ENCODE peak calls at places on chromosomes 4 and X, in five cellular contexts. One of them, this sample, is unnamed.

GRCh38 chr4:33998204-33998603 is 2246.1 kb downstream of the ARAP2 start:
- DNase-seq in ovary: no peak
- DNase-seq in activated T-helper 1 cell treated with anti-CD3 and anti-CD28 coated beads, Interleukin-12 subunit alpha, Interleukin-12 subunit beta, Interleukin-2, Interleukin-4 antibody, amounts not matched to agents 30 ng/mL and 10 ng/mL and 1 ng/mL, durations not matched to agents 14 hours and 24 hours and 36 hours: no peak
- DNase-seq in NCI-H510A treated with DMSO at 0.1 percent for 48 hours: no peak
- DNase-seq in epithelial cell of esophagus: peak; percentile 70
- DNase-seq in this sample: no peak

GRCh38 chr4:11724731-11725130 is 296.0 kb upstream of the HS3ST1 start:
- DNase-seq in NCI-H510A treated with DMSO at 0.1 percent for 48 hours: no peak
- DNase-seq in ovary: no peak
- DNase-seq in epithelial cell of esophagus: peak; percentile 51
- DNase-seq in activated T-helper 1 cell treated with anti-CD3 and anti-CD28 coated beads, Interleukin-12 subunit alpha, Interleukin-12 subunit beta, Interleukin-2, Interleukin-4 antibody, amounts not matched to agents 30 ng/mL and 10 ng/mL and 1 ng/mL, durations not matched to agents 14 hours and 24 hours and 36 hours: no peak
- DNase-seq in this sample: no peak

GRCh38 chr4:113285512-113285911 is 236.1 kb downstream of the ANK2 start:
- DNase-seq in activated T-helper 1 cell treated with anti-CD3 and anti-CD28 coated beads, Interleukin-12 subunit alpha, Interleukin-12 subunit beta, Interleukin-2, Interleukin-4 antibody, amounts not matched to agents 30 ng/mL and 10 ng/mL and 1 ng/mL, durations not matched to agents 14 hours and 24 hours and 36 hours: no peak
- DNase-seq in epithelial cell of esophagus: no peak
- DNase-seq in NCI-H510A treated with DMSO at 0.1 percent for 48 hours: no peak
- DNase-seq in ovary: no peak
- DNase-seq in this sample: no peak

GRCh38 chrX:132480581-132481203 is 8.1 kb downstream of the MBNL3 start:
- DNase-seq in NCI-H510A treated with DMSO at 0.1 percent for 48 hours: peak; percentile 77
- DNase-seq in activated T-helper 1 cell treated with anti-CD3 and anti-CD28 coated beads, Interleukin-12 subunit alpha, Interleukin-12 subunit beta, Interleukin-2, Interleukin-4 antibody, amounts not matched to agents 30 ng/mL and 10 ng/mL and 1 ng/mL, durations not matched to agents 14 hours and 24 hours and 36 hours: peak; percentile 11
- DNase-seq in ovary: no peak
- DNase-seq in epithelial cell of esophagus: peak; percentile 17
- DNase-seq in this sample: peak; percentile 19

GRCh38 chr4:90025248-90025647 is 101.9 kb upstream of the CCSER1 start:
- DNase-seq in NCI-H510A treated with DMSO at 0.1 percent for 48 hours: peak; percentile 15
- DNase-seq in ovary: no peak
- DNase-seq in epithelial cell of esophagus: peak; percentile 22
- DNase-seq in activated T-helper 1 cell treated with anti-CD3 and anti-CD28 coated beads, Interleukin-12 subunit alpha, Interleukin-12 subunit beta, Interleukin-2, Interleukin-4 antibody, amounts not matched to agents 30 ng/mL and 10 ng/mL and 1 ng/mL, durations not matched to agents 14 hours and 24 hours and 36 hours: no peak
- DNase-seq in this sample: peak; percentile 17

GRCh38 chr4:7654550-7655266 is 220.0 kb upstream of the PSAPL1 start:
- DNase-seq in activated T-helper 1 cell treated with anti-CD3 and anti-CD28 coated beads, Interleukin-12 subunit alpha, Interleukin-12 subunit beta, Interleukin-2, Interleukin-4 antibody, amounts not matched to agents 30 ng/mL and 10 ng/mL and 1 ng/mL, durations not matched to agents 14 hours and 24 hours and 36 hours: no peak
- DNase-seq in NCI-H510A treated with DMSO at 0.1 percent for 48 hours: no peak
- DNase-seq in epithelial cell of esophagus: no peak
- DNase-seq in ovary: peak; percentile 50
- DNase-seq in this sample: no peak

GRCh38 chr4:87060957-87061356 is 126.1 kb downstream of the AFF1 start:
- DNase-seq in NCI-H510A treated with DMSO at 0.1 percent for 48 hours: no peak
- DNase-seq in ovary: no peak
- DNase-seq in activated T-helper 1 cell treated with anti-CD3 and anti-CD28 coated beads, Interleukin-12 subunit alpha, Interleukin-12 subunit beta, Interleukin-2, Interleukin-4 antibody, amounts not matched to agents 30 ng/mL and 10 ng/mL and 1 ng/mL, durations not matched to agents 14 hours and 24 hours and 36 hours: no peak
- DNase-seq in epithelial cell of esophagus: peak; percentile 70
- DNase-seq in this sample: peak; percentile 79

GRCh38 chrX:107483976-107484726 is 34.7 kb downstream of the FRMPD3 start:
- DNase-seq in epithelial cell of esophagus: peak; percentile 11
- DNase-seq in activated T-helper 1 cell treated with anti-CD3 and anti-CD28 coated beads, Interleukin-12 subunit alpha, Interleukin-12 subunit beta, Interleukin-2, Interleukin-4 antibody, amounts not matched to agents 30 ng/mL and 10 ng/mL and 1 ng/mL, durations not matched to agents 14 hours and 24 hours and 36 hours: no peak
- DNase-seq in ovary: peak; percentile 83
- DNase-seq in NCI-H510A treated with DMSO at 0.1 percent for 48 hours: peak; percentile 48
- DNase-seq in this sample: no peak

GRCh38 chrX:46573896-46574336 is 351 bp downstream of the CHST7 start:
- DNase-seq in activated T-helper 1 cell treated with anti-CD3 and anti-CD28 coated beads, Interleukin-12 subunit alpha, Interleukin-12 subunit beta, Interleukin-2, Interleukin-4 antibody, amounts not matched to agents 30 ng/mL and 10 ng/mL and 1 ng/mL, durations not matched to agents 14 hours and 24 hours and 36 hours: peak; percentile 50
- DNase-seq in NCI-H510A treated with DMSO at 0.1 percent for 48 hours: peak; percentile 32
- DNase-seq in ovary: peak; percentile 74
- DNase-seq in epithelial cell of esophagus: peak; percentile 67
- DNase-seq in this sample: peak; percentile 46

GRCh38 chr4:77959566-77960338 is 97.1 kb downstream of the MRPL1 start:
- DNase-seq in ovary: no peak
- DNase-seq in epithelial cell of esophagus: peak; percentile 69
- DNase-seq in activated T-helper 1 cell treated with anti-CD3 and anti-CD28 coated beads, Interleukin-12 subunit alpha, Interleukin-12 subunit beta, Interleukin-2, Interleukin-4 antibody, amounts not matched to agents 30 ng/mL and 10 ng/mL and 1 ng/mL, durations not matched to agents 14 hours and 24 hours and 36 hours: no peak
- DNase-seq in NCI-H510A treated with DMSO at 0.1 percent for 48 hours: peak; percentile 89
- DNase-seq in this sample: peak; percentile 45

GRCh38 chrX:12771445-12772069 is 19.7 kb upstream of the PRPS2 start:
- DNase-seq in activated T-helper 1 cell treated with anti-CD3 and anti-CD28 coated beads, Interleukin-12 subunit alpha, Interleukin-12 subunit beta, Interleukin-2, Interleukin-4 antibody, amounts not matched to agents 30 ng/mL and 10 ng/mL and 1 ng/mL, durations not matched to agents 14 hours and 24 hours and 36 hours: peak; percentile 57
- DNase-seq in ovary: peak; percentile 47
- DNase-seq in NCI-H510A treated with DMSO at 0.1 percent for 48 hours: no peak
- DNase-seq in epithelial cell of esophagus: peak; percentile 59
- DNase-seq in this sample: no peak

GRCh38 chrX:109797311-109797975 is 64.4 kb upstream of the ACSL4 start:
- DNase-seq in ovary: no peak
- DNase-seq in NCI-H510A treated with DMSO at 0.1 percent for 48 hours: no peak
- DNase-seq in epithelial cell of esophagus: peak; percentile 69
- DNase-seq in activated T-helper 1 cell treated with anti-CD3 and anti-CD28 coated beads, Interleukin-12 subunit alpha, Interleukin-12 subunit beta, Interleukin-2, Interleukin-4 antibody, amounts not matched to agents 30 ng/mL and 10 ng/mL and 1 ng/mL, durations not matched to agents 14 hours and 24 hours and 36 hours: no peak
- DNase-seq in this sample: no peak

GRCh38 chrX:151984891-151985290 is 10.4 kb upstream of the GABRE start:
- DNase-seq in ovary: no peak
- DNase-seq in activated T-helper 1 cell treated with anti-CD3 and anti-CD28 coated beads, Interleukin-12 subunit alpha, Interleukin-12 subunit beta, Interleukin-2, Interleukin-4 antibody, amounts not matched to agents 30 ng/mL and 10 ng/mL and 1 ng/mL, durations not matched to agents 14 hours and 24 hours and 36 hours: no peak
- DNase-seq in epithelial cell of esophagus: peak; percentile 52
- DNase-seq in NCI-H510A treated with DMSO at 0.1 percent for 48 hours: no peak
- DNase-seq in this sample: no peak

GRCh38 chr4:3062466-3062865 is 11.9 kb downstream of the HTT-AS start:
- DNase-seq in ovary: no peak
- DNase-seq in activated T-helper 1 cell treated with anti-CD3 and anti-CD28 coated beads, Interleukin-12 subunit alpha, Interleukin-12 subunit beta, Interleukin-2, Interleukin-4 antibody, amounts not matched to agents 30 ng/mL and 10 ng/mL and 1 ng/mL, durations not matched to agents 14 hours and 24 hours and 36 hours: no peak
- DNase-seq in epithelial cell of esophagus: no peak
- DNase-seq in NCI-H510A treated with DMSO at 0.1 percent for 48 hours: no peak
- DNase-seq in this sample: no peak

This sample was measured in LoVo.